ENCODE peak calls at places on chromosomes 7 and 10, in seven cellular contexts. O is heart left ventricle, K is adrenal gland, Y is IMR-90, H is gastrocnemius medialis, G is ovary, B is GM12891. W is an unnamed sample.

GRCh38 chr7:148265896-148266295 is 324.7 kb upstream of the C7orf33 start:
- DNase-seq in O (no peak), K (no peak), Y (no peak), H (no peak), G (no peak), B (no peak), W (no peak)

GRCh38 chr7:11345621-11346020 is 371.9 kb downstream of the PHF14 start:
- DNase-seq in O (no peak), K (no peak), Y (no peak), H (no peak), G (no peak), B (no peak), W (no peak)

GRCh38 chr7:142898377-142899235 is 13.1 kb upstream of the TRPV6 start:
- DNase-seq in O (no peak), K (no peak), Y (no peak), H (no peak), G (no peak), B (no peak), W (no peak)

GRCh38 chr7:26533163-26533562 is 241.5 kb downstream of the SNX10 start:
- DNase-seq in O (no peak), K (no peak), Y (no peak), H (no peak), G (no peak), B (no peak), W (no peak)

GRCh38 chr10:35211390-35211789 is 84.7 kb downstream of the CREM start:
- DNase-seq in O (no peak), K (no peak), Y (no peak), H (no peak), G (no peak), B (no peak), W (no peak)

GRCh38 chr10:112360308-112361270 is 13.3 kb upstream of the ACSL5 start:
- DNase-seq in O (no peak), K (peak; percentile 80), Y (peak; percentile 21), H (peak; percentile 69), G (peak; percentile 73), B (no peak), W (no peak)

GRCh38 chr10:1116696-1117254 is 60.6 kb downstream of the WDR37 start:
- DNase-seq in O (no peak), K (no peak), Y (no peak), H (no peak), G (no peak), B (no peak), W (no peak)

GRCh38 chr10:118798186-118798811 is 43.5 kb upstream of the CACUL1 start:
- DNase-seq in O (no peak), K (no peak), Y (no peak), H (peak; percentile 8), G (no peak), B (no peak), W (no peak)

GRCh38 chr10:126731613-126731995 is 61.1 kb upstream of the C10orf90 start:
- DNase-seq in O (no peak), K (no peak), Y (no peak), H (no peak), G (no peak), B (no peak), W (no peak)

GRCh38 chr7:68587599-68587998 is 1010.7 kb upstream of the AUTS2 start:
- DNase-seq in O (no peak), K (no peak), Y (no peak), H (no peak), G (no peak), B (no peak), W (no peak)

GRCh38 chr10:3891396-3891795 is 106.4 kb upstream of the KLF6 start:
- DNase-seq in O (no peak), K (no peak), Y (no peak), H (no peak), G (no peak), B (no peak), W (no peak)

GRCh38 chr10:27558612-27559020 is 54.5 kb downstream of the RAB18 start:
- DNase-seq in O (no peak), K (peak; percentile 72), Y (peak; percentile 55), H (peak; percentile 36), G (peak; percentile 57), B (peak; percentile 31), W (peak; percentile 11)

GRCh38 chr7:30433082-30433481 is 45.5 kb downstream of the NOD1 start:
- DNase-seq in O (peak; percentile 65), K (peak; percentile 87), Y (peak; percentile 75), H (peak; percentile 41), G (peak; percentile 62), B (no peak), W (no peak)

GRCh38 chr7:101222275-101222830 is 4.4 kb downstream of the ZNHIT1 start:
- DNase-seq in O (no peak), K (no peak), Y (no peak), H (no peak), G (no peak), B (no peak), W (no peak)

DNA sequence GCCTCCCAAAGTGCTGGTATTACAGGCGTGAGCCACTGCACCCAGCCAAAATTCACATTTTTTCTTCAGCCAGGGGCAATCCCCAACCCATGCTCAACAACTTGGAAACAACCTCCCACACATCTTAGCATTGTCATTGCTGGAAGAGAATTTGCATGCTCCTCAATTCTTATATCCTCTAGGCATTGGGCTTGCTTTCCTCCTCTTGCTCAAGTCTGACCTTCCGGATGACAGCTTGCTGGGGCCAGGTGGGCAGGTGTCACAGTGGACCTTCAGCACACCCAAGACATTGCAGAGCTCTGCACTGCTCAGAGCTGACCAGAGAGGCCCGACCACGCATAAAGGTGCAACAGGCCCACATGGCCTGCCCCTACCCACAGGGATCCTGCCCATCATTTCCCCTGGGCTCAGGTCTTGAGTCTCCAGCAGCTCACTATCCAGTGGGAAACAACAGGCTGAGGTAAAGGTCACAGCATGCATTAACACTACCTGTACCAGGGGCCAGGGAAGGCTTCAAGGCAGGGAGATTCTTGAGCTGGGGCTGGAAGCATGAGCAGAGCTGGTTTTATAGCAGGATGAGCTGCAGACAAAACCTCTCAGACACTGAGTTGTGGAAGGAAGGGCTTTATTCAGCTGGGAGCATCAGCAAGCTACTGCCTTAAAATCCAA is 6.8 kb upstream of the GPR15LG start:
- DNase-seq in O (no peak), K (no peak), Y (no peak), H (no peak), G (no peak), B (no peak), W (no peak)
- TF ChIP-seq POLR2A in O (no peak), K (no peak), Y (no peak), H (no peak), G (no peak), B (no peak), W (no peak)

DNA sequence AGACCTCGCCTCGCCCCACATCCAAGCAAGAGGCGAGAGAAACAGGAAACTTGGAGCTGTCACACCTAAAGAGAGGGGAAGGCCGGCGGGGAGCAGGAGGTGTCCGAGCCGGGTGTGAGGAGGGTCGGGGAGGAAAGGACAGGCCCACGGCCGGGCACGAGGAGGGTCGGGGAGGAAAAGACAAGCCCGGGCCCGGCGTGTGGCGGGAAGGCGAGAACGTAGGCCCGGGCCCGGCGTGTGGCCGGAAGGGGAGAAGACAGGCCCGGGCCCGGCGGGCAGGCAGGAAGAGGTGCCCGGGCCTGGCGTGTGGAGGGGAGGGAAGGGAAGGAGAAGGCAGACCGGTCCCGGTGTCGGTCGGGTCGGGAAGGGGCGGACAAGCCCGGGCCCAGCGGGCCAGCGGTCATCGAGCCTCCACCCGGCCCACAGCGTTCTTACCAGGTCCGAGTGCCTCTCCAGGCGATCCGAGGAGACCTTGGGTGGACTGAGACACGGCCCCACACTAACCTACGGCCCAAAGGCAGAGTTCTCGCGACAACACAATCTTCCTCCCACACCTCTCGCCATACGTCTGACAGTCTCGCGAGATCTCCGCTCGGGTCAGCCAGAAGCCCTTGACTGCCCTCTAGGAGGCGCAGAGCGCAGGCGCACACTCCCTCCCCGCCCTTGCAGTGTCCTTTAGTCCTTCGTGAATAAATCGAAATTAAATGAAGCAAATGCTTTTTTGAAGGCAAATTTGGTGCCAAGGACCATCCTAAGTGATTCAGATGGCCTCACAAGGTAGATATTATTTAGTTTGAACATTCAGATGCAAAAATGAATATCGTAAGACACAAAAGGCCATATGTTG is at the start of gene NCOA4:
- DNase-seq in O (peak; percentile 99), K (peak; percentile 99), Y (peak; percentile 99), H (peak; percentile 97), G (peak; percentile 97), B (peak; percentile 93), W (peak; percentile 92)
- TF ChIP-seq POLR2A in O (peak; percentile 82), K (peak; percentile 91), Y (peak; percentile 93), H (peak; percentile 56), G (peak; percentile 37), B (peak; percentile 95), W (peak; percentile 97)

DNA sequence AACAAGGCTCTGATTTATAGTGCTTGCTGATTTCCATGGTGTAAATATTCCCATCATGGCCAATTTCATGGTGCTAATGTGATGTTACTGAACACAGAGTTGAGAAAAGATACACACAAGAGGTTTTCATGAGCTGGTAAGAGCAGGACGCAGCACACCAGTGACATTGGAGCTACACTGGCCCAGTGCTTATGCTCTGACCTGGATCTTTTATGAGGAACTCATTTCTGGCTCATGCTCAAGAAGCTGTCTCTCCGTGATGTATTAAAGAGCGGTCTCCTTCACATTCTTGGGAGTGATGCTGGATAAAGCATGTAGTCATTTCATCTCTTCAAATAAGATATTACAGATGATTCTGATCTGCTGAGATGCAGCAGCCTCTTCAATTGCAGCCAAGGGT is 785.2 kb downstream of the GRID1 start:
- DNase-seq in O (no peak), K (no peak), Y (no peak), H (no peak), G (no peak), B (no peak), W (no peak)
- TF ChIP-seq POLR2A in O (no peak), K (no peak), Y (no peak), H (no peak), G (no peak), B (no peak), W (no peak)

DNA sequence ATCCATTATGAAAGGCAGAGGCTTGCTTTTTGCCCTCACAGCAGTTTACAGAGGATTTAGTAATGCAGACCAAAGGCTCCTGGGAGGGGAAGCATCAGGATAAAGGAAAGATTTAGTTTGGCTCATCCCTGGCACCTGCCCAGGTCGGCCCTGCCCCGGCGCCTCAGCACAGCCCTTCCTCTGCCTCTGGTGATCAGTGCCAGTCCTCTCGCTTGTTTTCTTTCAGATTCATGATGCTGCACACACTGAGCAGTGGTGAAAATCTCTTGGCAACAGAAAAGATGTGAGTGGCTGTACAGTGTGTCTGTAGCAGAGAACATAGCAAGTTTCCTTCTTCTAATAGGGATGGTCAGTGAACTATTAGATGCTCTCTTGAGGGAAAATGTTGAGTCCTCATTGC is 994.1 kb downstream of the KCNMA1 start:
- DNase-seq in O (no peak), K (no peak), Y (no peak), H (peak; percentile 38), G (peak; percentile 42), B (no peak), W (no peak)
- TF ChIP-seq POLR2A in O (no peak), K (no peak), Y (no peak), H (no peak), G (no peak), B (no peak), W (no peak)

GRCh38 chr10:132961864-132962622 is 19.7 kb upstream of the CFAP46 start:
- DNase-seq in O (peak; percentile 79), K (peak; percentile 79), Y (peak; percentile 67), H (no peak), G (peak; percentile 79), B (peak; percentile 66), W (no peak)
- TF ChIP-seq POLR2A in O (no peak), K (peak; percentile 61), Y (no peak), H (no peak), G (no peak), B (no peak), W (no peak)

GRCh38 chr10:21495686-21496284 is 29.7 kb downstream of the SKIDA1 start:
- DNase-seq in O (peak; percentile 92), K (peak; percentile 88), Y (peak; percentile 77), H (peak; percentile 62), G (peak; percentile 95), B (peak; percentile 95), W (peak; percentile 94)
- TF ChIP-seq POLR2A in O (no peak), K (peak; percentile 77), Y (no peak), H (no peak), G (peak; percentile 27), B (no peak), W (peak; percentile 39)

W was measured in GM12892.